ENCODE peak calls at places on chromosomes 5 and 9, in nine cellular contexts. One of them, this sample, is unnamed.
A peak's percentile ranks its signal among the peaks of the same experiment; 100 is the strongest.

GRCh38 chr5:178125253-178125916 is 5.4 kb upstream of the RMND5B start:
- DNase-seq in AG04450: no peak
- DNase-seq in midbrain: no peak
- DNase-seq in transverse colon: no peak
- DNase-seq in iPS-NIHi11: no peak
- DNase-seq in kidney tubule cell: no peak
- DNase-seq in EL: no peak
- DNase-seq in psoas muscle: no peak
- DNase-seq in activated T-helper 1 cell treated with anti-CD3 and anti-CD28 coated beads, Interleukin-2, amount 50 U/mL, for 16 hours: no peak
- DNase-seq in this sample: no peak

GRCh38 chr5:143757116-143757515 is 54.8 kb upstream of the HMHB1 start:
- DNase-seq in AG04450: no peak
- DNase-seq in midbrain: no peak
- DNase-seq in transverse colon: no peak
- DNase-seq in iPS-NIHi11: no peak
- DNase-seq in kidney tubule cell: no peak
- DNase-seq in EL: no peak
- DNase-seq in psoas muscle: no peak
- DNase-seq in activated T-helper 1 cell treated with anti-CD3 and anti-CD28 coated beads, Interleukin-2, amount 50 U/mL, for 16 hours: no peak
- DNase-seq in this sample: no peak

GRCh38 chr9:118148990-118149389 is 444.8 kb downstream of the TLR4 start:
- DNase-seq in AG04450: no peak
- DNase-seq in midbrain: no peak
- DNase-seq in transverse colon: no peak
- DNase-seq in iPS-NIHi11: peak; percentile 7
- DNase-seq in kidney tubule cell: peak; percentile 8
- DNase-seq in EL: no peak
- DNase-seq in psoas muscle: no peak
- DNase-seq in activated T-helper 1 cell treated with anti-CD3 and anti-CD28 coated beads, Interleukin-2, amount 50 U/mL, for 16 hours: no peak
- DNase-seq in this sample: no peak

GRCh38 chr5:111280282-111280901 is 56.2 kb downstream of the CAMK4 start:
- DNase-seq in AG04450: no peak
- DNase-seq in midbrain: peak; percentile 57
- DNase-seq in transverse colon: no peak
- DNase-seq in iPS-NIHi11: no peak
- DNase-seq in kidney tubule cell: no peak
- DNase-seq in EL: no peak
- DNase-seq in psoas muscle: no peak
- DNase-seq in activated T-helper 1 cell treated with anti-CD3 and anti-CD28 coated beads, Interleukin-2, amount 50 U/mL, for 16 hours: no peak
- DNase-seq in this sample: no peak

GRCh38 chr9:4614627-4615026 is 47.5 kb upstream of the PLPP6 start:
- DNase-seq in AG04450: no peak
- DNase-seq in midbrain: no peak
- DNase-seq in transverse colon: no peak
- DNase-seq in iPS-NIHi11: no peak
- DNase-seq in kidney tubule cell: no peak
- DNase-seq in EL: peak; percentile 13
- DNase-seq in psoas muscle: no peak
- DNase-seq in activated T-helper 1 cell treated with anti-CD3 and anti-CD28 coated beads, Interleukin-2, amount 50 U/mL, for 16 hours: no peak
- DNase-seq in this sample: no peak

GRCh38 chr9:19513671-19514275 is 105.0 kb downstream of the ACER2 start:
- DNase-seq in AG04450: no peak
- DNase-seq in midbrain: no peak
- DNase-seq in transverse colon: no peak
- DNase-seq in iPS-NIHi11: no peak
- DNase-seq in kidney tubule cell: peak; percentile 12
- DNase-seq in EL: peak; percentile 10
- DNase-seq in psoas muscle: no peak
- DNase-seq in activated T-helper 1 cell treated with anti-CD3 and anti-CD28 coated beads, Interleukin-2, amount 50 U/mL, for 16 hours: no peak
- DNase-seq in this sample: no peak

GRCh38 chr9:32345243-32345642 is 39.2 kb upstream of the ACO1 start:
- DNase-seq in AG04450: no peak
- DNase-seq in midbrain: no peak
- DNase-seq in transverse colon: no peak
- DNase-seq in iPS-NIHi11: peak; percentile 48
- DNase-seq in kidney tubule cell: no peak
- DNase-seq in EL: no peak
- DNase-seq in psoas muscle: no peak
- DNase-seq in activated T-helper 1 cell treated with anti-CD3 and anti-CD28 coated beads, Interleukin-2, amount 50 U/mL, for 16 hours: no peak
- DNase-seq in this sample: no peak

GRCh38 chr9:116144555-116144954 is 9.0 kb upstream of the PAPPA start:
- DNase-seq in AG04450: no peak
- DNase-seq in midbrain: no peak
- DNase-seq in transverse colon: no peak
- DNase-seq in iPS-NIHi11: no peak
- DNase-seq in kidney tubule cell: no peak
- DNase-seq in EL: no peak
- DNase-seq in psoas muscle: no peak
- DNase-seq in activated T-helper 1 cell treated with anti-CD3 and anti-CD28 coated beads, Interleukin-2, amount 50 U/mL, for 16 hours: no peak
- DNase-seq in this sample: no peak

GRCh38 chr5:135012951-135013391 is 21.1 kb downstream of the PITX1 start:
- DNase-seq in AG04450: no peak
- DNase-seq in midbrain: peak; percentile 25
- DNase-seq in transverse colon: no peak
- DNase-seq in iPS-NIHi11: no peak
- DNase-seq in kidney tubule cell: no peak
- DNase-seq in EL: no peak
- DNase-seq in psoas muscle: no peak
- DNase-seq in activated T-helper 1 cell treated with anti-CD3 and anti-CD28 coated beads, Interleukin-2, amount 50 U/mL, for 16 hours: no peak
- DNase-seq in this sample: no peak